ENCODE peak calls at places on chromosomes 11 and 22, in eight cellular contexts. One of them, this sample, is unnamed.

GRCh38 chr11:67290801-67291200 is 1.7 kb downstream of the ANKRD13D start:
- DNase-seq in fibroblast of mammary gland: peak
- DNase-seq in mesothelial cell of epicardium: no peak
- DNase-seq in AG09309: peak
- DNase-seq in tibial nerve: no peak
- DNase-seq in heart left ventricle: no peak
- DNase-seq in GM12864: no peak
- DNase-seq in epithelial cell of esophagus: no peak
- DNase-seq in this sample: no peak

GRCh38 chr22:20407829-20408228 is 13.9 kb downstream of the ZNF74 start:
- DNase-seq in GM12864: no peak
- DNase-seq in fibroblast of mammary gland: no peak
- DNase-seq in epithelial cell of esophagus: no peak
- DNase-seq in AG09309: no peak
- DNase-seq in heart left ventricle: no peak
- DNase-seq in mesothelial cell of epicardium: no peak
- DNase-seq in tibial nerve: no peak
- DNase-seq in this sample: no peak

GRCh38 chr11:76248210-76248609 is 41.9 kb upstream of the WNT11 start:
- DNase-seq in heart left ventricle: no peak
- DNase-seq in GM12864: no peak
- DNase-seq in AG09309: no peak
- DNase-seq in fibroblast of mammary gland: peak
- DNase-seq in epithelial cell of esophagus: no peak
- DNase-seq in mesothelial cell of epicardium: no peak
- DNase-seq in tibial nerve: no peak
- DNase-seq in this sample: no peak

GRCh38 chr22:17587631-17588030 is 24.3 kb downstream of the SLC25A18 start:
- DNase-seq in AG09309: no peak
- DNase-seq in tibial nerve: no peak
- DNase-seq in fibroblast of mammary gland: no peak
- DNase-seq in GM12864: no peak
- DNase-seq in epithelial cell of esophagus: no peak
- DNase-seq in heart left ventricle: no peak
- DNase-seq in mesothelial cell of epicardium: no peak
- DNase-seq in this sample: no peak

GRCh38 chr11:130449246-130449990 is 973 bp downstream of the ADAMTS15 start:
- DNase-seq in AG09309: no peak
- DNase-seq in epithelial cell of esophagus: peak
- DNase-seq in heart left ventricle: no peak
- DNase-seq in GM12864: no peak
- DNase-seq in tibial nerve: no peak
- DNase-seq in mesothelial cell of epicardium: no peak
- DNase-seq in fibroblast of mammary gland: no peak
- DNase-seq in this sample: no peak

GRCh38 chr11:40405614-40406013 is 1053.8 kb downstream of the LRRC4C start:
- DNase-seq in tibial nerve: no peak
- DNase-seq in epithelial cell of esophagus: no peak
- DNase-seq in fibroblast of mammary gland: no peak
- DNase-seq in mesothelial cell of epicardium: no peak
- DNase-seq in heart left ventricle: no peak
- DNase-seq in AG09309: no peak
- DNase-seq in GM12864: no peak
- DNase-seq in this sample: no peak

GRCh38 chr11:87306260-87306861 is 268.6 kb downstream of the TMEM135 start:
- DNase-seq in mesothelial cell of epicardium: no peak
- DNase-seq in AG09309: no peak
- DNase-seq in heart left ventricle: no peak
- DNase-seq in fibroblast of mammary gland: no peak
- DNase-seq in epithelial cell of esophagus: no peak
- DNase-seq in tibial nerve: no peak
- DNase-seq in GM12864: no peak
- DNase-seq in this sample: no peak

GRCh38 chr11:66281001-66281400 is 3.0 kb downstream of the CNIH2 start:
- DNase-seq in mesothelial cell of epicardium: no peak
- DNase-seq in tibial nerve: no peak
- DNase-seq in fibroblast of mammary gland: no peak
- DNase-seq in epithelial cell of esophagus: no peak
- DNase-seq in GM12864: no peak
- DNase-seq in heart left ventricle: no peak
- DNase-seq in AG09309: no peak
- DNase-seq in this sample: no peak

GRCh38 chr22:49791682-49792081 is 36.0 kb downstream of the BRD1 start:
- DNase-seq in epithelial cell of esophagus: peak
- DNase-seq in GM12864: no peak
- DNase-seq in AG09309: no peak
- DNase-seq in fibroblast of mammary gland: no peak
- DNase-seq in mesothelial cell of epicardium: no peak
- DNase-seq in tibial nerve: no peak
- DNase-seq in heart left ventricle: no peak
- DNase-seq in this sample: no peak

GRCh38 chr11:13339196-13340153 is 61.9 kb downstream of the BMAL1 start:
- DNase-seq in heart left ventricle: no peak
- DNase-seq in mesothelial cell of epicardium: no peak
- DNase-seq in tibial nerve: no peak
- DNase-seq in GM12864: peak
- DNase-seq in epithelial cell of esophagus: peak
- DNase-seq in fibroblast of mammary gland: peak
- DNase-seq in AG09309: peak
- DNase-seq in this sample: peak

GRCh38 chr11:86688398-86689179 is 16.2 kb upstream of the ME3 start:
- DNase-seq in mesothelial cell of epicardium: no peak
- DNase-seq in fibroblast of mammary gland: peak
- DNase-seq in heart left ventricle: no peak
- DNase-seq in tibial nerve: no peak
- DNase-seq in GM12864: peak
- DNase-seq in epithelial cell of esophagus: peak
- DNase-seq in AG09309: peak
- DNase-seq in this sample: no peak

GRCh38 chr11:130068986-130069683 is 559 bp upstream of the APLP2 start:
- DNase-seq in tibial nerve: peak
- DNase-seq in epithelial cell of esophagus: peak
- DNase-seq in fibroblast of mammary gland: peak
- DNase-seq in AG09309: peak
- DNase-seq in mesothelial cell of epicardium: peak
- DNase-seq in heart left ventricle: peak
- DNase-seq in GM12864: peak
- DNase-seq in this sample: peak

GRCh38 chr11:12173111-12173510 is 62.7 kb downstream of the MICAL2 start:
- DNase-seq in GM12864: no peak
- DNase-seq in heart left ventricle: no peak
- DNase-seq in epithelial cell of esophagus: no peak
- DNase-seq in fibroblast of mammary gland: no peak
- DNase-seq in AG09309: no peak
- DNase-seq in tibial nerve: no peak
- DNase-seq in mesothelial cell of epicardium: no peak
- DNase-seq in this sample: no peak

GRCh38 chr22:39367040-39367439 is 17.2 kb downstream of the SYNGR1 start:
- DNase-seq in mesothelial cell of epicardium: no peak
- DNase-seq in AG09309: no peak
- DNase-seq in GM12864: no peak
- DNase-seq in heart left ventricle: no peak
- DNase-seq in tibial nerve: no peak
- DNase-seq in epithelial cell of esophagus: peak
- DNase-seq in fibroblast of mammary gland: no peak
- DNase-seq in this sample: no peak

GRCh38 chr22:39362932-39363331 is 13.1 kb downstream of the SYNGR1 start:
- DNase-seq in fibroblast of mammary gland: no peak
- DNase-seq in AG09309: no peak
- DNase-seq in mesothelial cell of epicardium: no peak
- DNase-seq in tibial nerve: no peak
- DNase-seq in GM12864: no peak
- DNase-seq in heart left ventricle: no peak
- DNase-seq in epithelial cell of esophagus: no peak
- DNase-seq in this sample: no peak

GRCh38 chr22:39363751-39364484 is 14.1 kb downstream of the SYNGR1 start:
- DNase-seq in fibroblast of mammary gland: no peak
- DNase-seq in heart left ventricle: no peak
- DNase-seq in mesothelial cell of epicardium: no peak
- DNase-seq in GM12864: no peak
- DNase-seq in tibial nerve: no peak
- DNase-seq in epithelial cell of esophagus: no peak
- DNase-seq in AG09309: no peak
- DNase-seq in this sample: no peak

GRCh38 chr22:39365406-39365782 is 15.6 kb downstream of the SYNGR1 start:
- DNase-seq in heart left ventricle: no peak
- DNase-seq in mesothelial cell of epicardium: no peak
- DNase-seq in AG09309: no peak
- DNase-seq in GM12864: no peak
- DNase-seq in epithelial cell of esophagus: no peak
- DNase-seq in tibial nerve: no peak
- DNase-seq in fibroblast of mammary gland: no peak
- DNase-seq in this sample: no peak

GRCh38 chr22:39364646-39365405 is 15.0 kb downstream of the SYNGR1 start:
- DNase-seq in tibial nerve: no peak
- DNase-seq in GM12864: no peak
- DNase-seq in AG09309: no peak
- DNase-seq in heart left ventricle: no peak
- DNase-seq in epithelial cell of esophagus: no peak
- DNase-seq in mesothelial cell of epicardium: no peak
- DNase-seq in fibroblast of mammary gland: no peak
- DNase-seq in this sample: no peak
- TF ChIP-seq CTCF in tibial nerve: no peak
- TF ChIP-seq CTCF in GM12864: no peak
- TF ChIP-seq CTCF in AG09309: no peak
- TF ChIP-seq CTCF in heart left ventricle: no peak
- TF ChIP-seq CTCF in epithelial cell of esophagus: no peak
- TF ChIP-seq CTCF in mesothelial cell of epicardium: no peak
- TF ChIP-seq CTCF in fibroblast of mammary gland: no peak
- TF ChIP-seq CTCF in this sample: no peak

GRCh38 chr11:15947681-15948648 is 408.4 kb downstream of the SOX6 start:
- DNase-seq in heart left ventricle: no peak
- DNase-seq in fibroblast of mammary gland: no peak
- DNase-seq in epithelial cell of esophagus: no peak
- DNase-seq in mesothelial cell of epicardium: no peak
- DNase-seq in GM12864: no peak
- DNase-seq in AG09309: no peak
- DNase-seq in tibial nerve: no peak
- DNase-seq in this sample: no peak
- TF ChIP-seq CTCF in heart left ventricle: no peak
- TF ChIP-seq CTCF in fibroblast of mammary gland: no peak
- TF ChIP-seq CTCF in epithelial cell of esophagus: no peak
- TF ChIP-seq CTCF in mesothelial cell of epicardium: no peak
- TF ChIP-seq CTCF in GM12864: no peak
- TF ChIP-seq CTCF in AG09309: no peak
- TF ChIP-seq CTCF in tibial nerve: no peak
- TF ChIP-seq CTCF in this sample: no peak

GRCh38 chr11:69000831-69001245 is 12.2 kb downstream of the MRGPRF start:
- DNase-seq in fibroblast of mammary gland: peak
- DNase-seq in GM12864: no peak
- DNase-seq in heart left ventricle: no peak
- DNase-seq in mesothelial cell of epicardium: no peak
- DNase-seq in AG09309: peak
- DNase-seq in epithelial cell of esophagus: peak
- DNase-seq in tibial nerve: peak
- DNase-seq in this sample: no peak
- TF ChIP-seq CTCF in fibroblast of mammary gland: peak
- TF ChIP-seq CTCF in GM12864: peak
- TF ChIP-seq CTCF in heart left ventricle: peak
- TF ChIP-seq CTCF in mesothelial cell of epicardium: peak
- TF ChIP-seq CTCF in AG09309: peak
- TF ChIP-seq CTCF in epithelial cell of esophagus: peak
- TF ChIP-seq CTCF in tibial nerve: peak
- TF ChIP-seq CTCF in this sample: peak

GRCh38 chr11:118640332-118641154 is 33.1 kb downstream of the PHLDB1 start:
- DNase-seq in GM12864: no peak
- DNase-seq in tibial nerve: no peak
- DNase-seq in epithelial cell of esophagus: peak
- DNase-seq in mesothelial cell of epicardium: no peak
- DNase-seq in AG09309: no peak
- DNase-seq in fibroblast of mammary gland: no peak
- DNase-seq in heart left ventricle: no peak
- DNase-seq in this sample: no peak
- TF ChIP-seq CTCF in GM12864: peak
- TF ChIP-seq CTCF in tibial nerve: no peak
- TF ChIP-seq CTCF in epithelial cell of esophagus: peak
- TF ChIP-seq CTCF in mesothelial cell of epicardium: no peak
- TF ChIP-seq CTCF in AG09309: peak
- TF ChIP-seq CTCF in fibroblast of mammary gland: no peak
- TF ChIP-seq CTCF in heart left ventricle: no peak
- TF ChIP-seq CTCF in this sample: peak

DNA sequence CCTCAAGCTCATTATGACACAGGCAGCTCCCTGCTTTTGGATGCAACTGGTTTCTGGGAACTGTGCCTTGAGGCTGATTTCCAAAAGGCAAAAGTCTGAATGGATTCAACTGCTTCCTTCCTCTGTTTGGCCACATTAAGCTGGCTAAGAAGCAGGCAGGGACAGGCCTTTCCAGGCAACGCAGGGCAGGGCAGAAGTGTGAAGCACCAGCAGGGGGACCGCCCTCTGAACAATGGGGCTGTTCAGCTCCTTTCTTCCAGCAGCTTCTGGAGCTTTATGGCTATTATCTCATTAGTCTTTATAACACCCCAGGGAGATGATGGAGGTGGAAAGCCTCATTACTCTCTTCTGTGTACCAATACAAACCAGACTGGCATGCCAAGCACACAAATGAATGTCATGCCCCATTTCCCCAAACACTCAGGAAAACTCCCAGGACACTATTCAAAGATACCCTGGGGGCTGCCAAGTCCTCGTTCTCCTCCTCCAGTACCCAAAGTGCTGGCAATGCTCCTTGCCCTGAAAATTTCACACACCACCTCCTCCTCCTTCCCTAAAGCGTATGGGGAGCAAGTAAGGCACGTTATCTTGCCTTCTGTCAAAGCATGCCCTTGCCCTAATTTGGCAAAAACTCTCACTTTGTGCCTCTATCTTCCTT is 21.3 kb downstream of the MORC2 start:
- DNase-seq in fibroblast of mammary gland: no peak
- DNase-seq in epithelial cell of esophagus: peak
- DNase-seq in mesothelial cell of epicardium: no peak
- DNase-seq in heart left ventricle: peak
- DNase-seq in GM12864: no peak
- DNase-seq in AG09309: no peak
- DNase-seq in tibial nerve: no peak
- DNase-seq in this sample: peak
- TF ChIP-seq CTCF in fibroblast of mammary gland: no peak
- TF ChIP-seq CTCF in epithelial cell of esophagus: peak
- TF ChIP-seq CTCF in mesothelial cell of epicardium: no peak
- TF ChIP-seq CTCF in heart left ventricle: peak
- TF ChIP-seq CTCF in GM12864: no peak
- TF ChIP-seq CTCF in AG09309: no peak
- TF ChIP-seq CTCF in tibial nerve: no peak
- TF ChIP-seq CTCF in this sample: no peak

GRCh38 chr11:104547996-104548661 is 350.1 kb downstream of the CASP12 start:
- DNase-seq in epithelial cell of esophagus: peak
- DNase-seq in GM12864: no peak
- DNase-seq in tibial nerve: no peak
- DNase-seq in fibroblast of mammary gland: peak
- DNase-seq in AG09309: no peak
- DNase-seq in heart left ventricle: no peak
- DNase-seq in mesothelial cell of epicardium: no peak
- DNase-seq in this sample: no peak
- TF ChIP-seq CTCF in epithelial cell of esophagus: no peak
- TF ChIP-seq CTCF in GM12864: no peak
- TF ChIP-seq CTCF in tibial nerve: no peak
- TF ChIP-seq CTCF in fibroblast of mammary gland: no peak
- TF ChIP-seq CTCF in AG09309: no peak
- TF ChIP-seq CTCF in heart left ventricle: no peak
- TF ChIP-seq CTCF in mesothelial cell of epicardium: no peak
- TF ChIP-seq CTCF in this sample: no peak

This sample was measured in prostate gland.